ENCODE peak calls at places on chromosome 11, in nine cellular contexts. A is psoas muscle, K is heart left ventricle, N is fibroblast of lung, I is kidney epithelial cell, T is astrocyte of the spinal cord, D is endothelial cell of umbilical vein, R is lower lobe of right lung, C is HepG2. J is an unnamed sample.

GRCh38 chr11:104883342-104883741 is 14.9 kb downstream of the CASP12 start:
- DNase-seq in T (no peak), I (no peak), C (no peak), N (no peak), D (no peak), R (no peak), A (no peak), K (no peak), J (no peak)

GRCh38 chr11:124086447-124086846 is 28.8 kb upstream of the VWA5A start:
- DNase-seq in A (no peak), T (peak), N (no peak), D (no peak), I (no peak), R (no peak), C (no peak), K (no peak), J (no peak)

GRCh38 chr11:26332572-26332915 is 614 bp downstream of the ANO3 start:
- DNase-seq in A (no peak), I (no peak), K (no peak), C (no peak), N (peak), D (no peak), T (no peak), R (no peak), J (peak)

GRCh38 chr11:377174-377865 is 8.0 kb downstream of the B4GALNT4 start:
- DNase-seq in D (no peak), A (no peak), K (no peak), N (no peak), C (no peak), T (no peak), I (no peak), R (no peak), J (no peak)

GRCh38 chr11:65043881-65044501 is 3.0 kb downstream of the SAC3D1 start:
- DNase-seq in I (no peak), D (no peak), N (peak), T (no peak), K (peak), R (peak), A (peak), C (no peak), J (peak)

GRCh38 chr11:73085189-73085875 is 56.8 kb downstream of the FCHSD2 start:
- DNase-seq in C (peak), N (peak), D (no peak), R (no peak), T (peak), K (no peak), A (no peak), I (peak), J (peak)

GRCh38 chr11:92480519-92480918 is 255.9 kb downstream of the FAT3 start:
- DNase-seq in T (peak), K (no peak), D (no peak), C (no peak), A (no peak), I (no peak), R (no peak), N (peak), J (peak)

GRCh38 chr11:47384498-47384897 is 6.2 kb upstream of the SPI1 start:
- DNase-seq in R (no peak), A (no peak), C (no peak), I (no peak), K (no peak), D (no peak), N (no peak), T (no peak), J (no peak)

GRCh38 chr11:105524286-105524685 is 85.6 kb upstream of the GRIA4 start:
- DNase-seq in R (no peak), K (no peak), D (no peak), A (no peak), T (no peak), I (no peak), C (no peak), N (no peak), J (no peak)

GRCh38 chr11:125625225-125625593 is 246 bp downstream of the CHEK1 start:
- DNase-seq in K (no peak), D (no peak), N (no peak), C (no peak), R (no peak), I (no peak), T (no peak), A (no peak), J (no peak)

GRCh38 chr11:83303358-83303757 is 17.2 kb upstream of the CCDC90B start:
- DNase-seq in K (no peak), D (no peak), A (no peak), N (no peak), I (no peak), C (no peak), T (no peak), R (no peak), J (no peak)

GRCh38 chr11:19715373-19715772 is 2.7 kb downstream of the NAV2 start:
- DNase-seq in K (peak), A (no peak), I (peak), D (peak), T (peak), R (no peak), C (no peak), N (peak), J (peak)

GRCh38 chr11:132579686-132580085 is 952.6 kb downstream of the OPCML start:
- DNase-seq in C (no peak), K (no peak), T (no peak), I (no peak), D (no peak), N (no peak), R (no peak), A (no peak), J (no peak)

GRCh38 chr11:114135737-114136151 is 76.2 kb downstream of the ZBTB16 start:
- DNase-seq in C (no peak), K (no peak), T (peak), N (peak), I (no peak), R (no peak), A (no peak), D (no peak), J (peak)

GRCh38 chr11:130125638-130126037 is 33.9 kb upstream of the ST14 start:
- DNase-seq in I (no peak), D (no peak), T (no peak), R (no peak), C (no peak), N (no peak), A (no peak), K (no peak), J (no peak)

GRCh38 chr11:3189193-3189843 is 24.2 kb upstream of the OSBPL5 start:
- DNase-seq in I (no peak), R (no peak), A (peak), C (no peak), N (no peak), T (no peak), D (no peak), K (peak), J (no peak)

GRCh38 chr11:119094816-119095065 is 6.9 kb downstream of the DPAGT1 start:
- DNase-seq in D (peak), A (peak), R (peak), K (peak), I (no peak), C (peak), T (peak), N (peak), J (peak)

GRCh38 chr11:7665473-7666291 is 7.6 kb downstream of the CYB5R2 start:
- DNase-seq in N (peak), K (peak), D (peak), A (peak), C (peak), I (peak), R (peak), T (peak), J (peak)

GRCh38 chr11:12179019-12179418 is 68.6 kb downstream of the MICAL2 start:
- DNase-seq in A (no peak), N (no peak), K (no peak), R (peak), T (no peak), I (no peak), D (no peak), C (no peak), J (no peak)

GRCh38 chr11:33802414-33802950 is 28.2 kb upstream of the FBXO3 start:
- DNase-seq in T (peak), A (peak), R (no peak), C (peak), N (peak), I (peak), K (peak), D (peak), J (peak)

GRCh38 chr11:131042041-131042390 is 125.7 kb upstream of the SNX19 start:
- DNase-seq in I (no peak), A (no peak), N (no peak), C (no peak), K (no peak), D (no peak), T (no peak), R (no peak), J (no peak)

GRCh38 chr11:36333897-36334296 is 37.8 kb downstream of the PRR5L start:
- DNase-seq in A (no peak), N (peak), D (peak), C (no peak), T (peak), K (no peak), R (no peak), I (no peak), J (peak)

GRCh38 chr11:13720940-13721339 is 52.5 kb downstream of the FAR1 start:
- DNase-seq in T (no peak), R (no peak), D (peak), K (no peak), I (no peak), N (no peak), C (no peak), A (no peak), J (peak)

GRCh38 chr11:62896049-62896448 is 15.4 kb downstream of the SLC3A2 start:
- DNase-seq in T (no peak), A (no peak), K (peak), N (no peak), R (no peak), I (no peak), C (no peak), D (peak), J (no peak)

GRCh38 chr11:26960265-26960664 is 33.6 kb upstream of the FIBIN start:
- DNase-seq in I (no peak), N (peak), K (no peak), A (no peak), R (no peak), C (no peak), D (no peak), T (no peak), J (peak)

GRCh38 chr11:26228778-26229177 is 103.2 kb upstream of the ANO3 start:
- DNase-seq in D (peak), A (no peak), R (no peak), I (no peak), K (no peak), N (peak), C (no peak), T (peak), J (peak)

GRCh38 chr11:67053896-67054850 is 2.5 kb upstream of the RHOD start:
- DNase-seq in T (peak), N (peak), D (peak), A (peak), R (no peak), C (peak), I (no peak), K (peak), J (peak)
- TF ChIP-seq CTCF in T (peak), N (peak), D (peak), A (peak), R (peak), C (peak), I (peak), K (peak), J (peak)

DNA sequence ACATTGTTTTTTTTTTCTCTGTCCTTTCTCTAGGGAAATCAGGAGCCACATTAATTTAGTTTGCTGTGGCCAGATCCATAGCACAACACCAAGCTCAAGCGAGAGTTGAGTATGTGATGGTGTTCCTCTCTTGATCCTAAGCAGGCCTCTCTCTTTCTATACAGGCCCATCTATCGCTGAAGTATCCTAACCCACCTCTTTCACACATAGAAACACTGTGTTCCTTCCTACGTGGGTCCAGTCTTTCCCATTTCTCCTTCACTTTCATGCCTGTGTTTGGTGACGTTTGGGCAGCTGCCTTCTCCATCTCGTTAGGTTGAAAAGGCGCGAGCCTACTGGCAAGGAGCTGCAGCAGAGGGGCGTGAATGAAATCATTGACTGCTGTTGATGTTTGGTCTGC is 2.4 kb downstream of the PACS1 start:
- DNase-seq in I (no peak), C (no peak), K (no peak), A (no peak), R (no peak), T (no peak), D (no peak), N (no peak), J (no peak)
- H3K4me3 ChIP-seq in I (no peak), C (no peak), K (no peak), A (no peak), R (no peak), T (no peak), D (no peak), N (no peak), J (no peak)

DNA sequence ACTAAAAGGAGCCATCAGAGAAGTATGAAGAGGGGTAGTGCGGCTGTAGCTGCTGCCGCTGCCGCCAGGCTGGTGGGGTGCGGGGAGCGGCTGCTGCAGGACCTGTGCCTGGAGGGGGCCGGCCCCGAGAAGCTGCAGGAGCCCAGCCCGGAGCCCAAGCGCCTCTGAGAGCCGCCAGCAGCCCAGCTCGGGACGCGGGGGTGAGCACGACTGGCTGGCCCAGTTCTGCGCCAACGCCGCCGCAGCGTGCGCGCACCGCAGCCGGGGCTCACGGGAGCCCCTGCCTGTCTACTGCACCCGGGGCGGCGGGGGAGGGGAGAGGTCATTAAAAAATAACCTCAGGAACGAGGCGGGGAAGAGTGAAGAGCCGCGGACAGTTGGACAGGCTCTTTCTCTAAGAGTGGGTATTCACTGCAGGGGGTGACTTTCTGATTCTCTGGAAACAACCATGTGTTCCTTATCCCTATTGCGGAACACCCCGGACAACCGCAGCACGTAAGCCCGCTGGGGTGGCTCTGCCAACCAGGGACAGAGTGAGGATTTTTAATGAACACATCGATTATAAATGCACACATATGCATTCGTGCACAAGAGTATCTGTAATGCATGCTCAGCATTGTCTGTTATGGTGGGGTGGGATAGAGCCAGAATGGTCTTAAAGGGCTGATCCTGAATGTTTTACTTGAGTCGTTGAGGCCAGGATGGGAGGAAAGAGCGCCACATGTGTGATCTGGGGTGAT is 459 bp downstream of the GAS2 start:
- DNase-seq in D (peak), I (no peak), K (peak), C (peak), R (peak), N (peak), A (peak), T (peak), J (peak)
- TF ChIP-seq CTCF in D (no peak), I (no peak), K (no peak), C (peak), R (no peak), N (no peak), A (no peak), T (no peak), J (peak)

DNA sequence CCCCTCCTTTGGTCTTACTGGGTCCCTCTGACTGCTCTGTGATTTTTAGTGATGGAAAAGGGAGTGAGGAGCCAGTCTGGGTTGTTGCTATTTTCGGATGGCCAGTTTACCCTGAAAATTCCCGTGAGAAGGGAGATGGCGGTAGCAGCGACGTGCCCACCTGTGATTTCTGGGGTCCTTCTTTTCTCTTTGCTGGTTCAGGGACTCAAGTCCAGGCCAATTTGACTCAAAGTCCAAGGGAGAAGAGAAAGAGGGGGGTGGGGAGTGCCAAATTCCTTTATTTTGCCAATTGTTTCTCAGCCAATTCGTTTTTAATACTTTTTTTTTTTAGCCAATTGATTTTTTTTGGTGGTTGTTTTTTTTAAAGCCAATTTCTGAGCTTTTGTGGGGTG is 7.0 kb downstream of the IGF2 start:
- DNase-seq in K (no peak), N (no peak), R (no peak), C (no peak), T (no peak), A (peak), D (no peak), I (no peak), J (no peak)
- H3K4me3 ChIP-seq in K (no peak), N (no peak), R (no peak), C (no peak), T (no peak), A (no peak), D (no peak), I (no peak), J (no peak)

GRCh38 chr11:111426615-111427014 is 47.5 kb upstream of the POU2AF1 start:
- DNase-seq in K (no peak), D (no peak), N (no peak), A (no peak), C (no peak), R (no peak), T (no peak), I (no peak), J (no peak)

GRCh38 chr11:111422494-111423249 is 43.6 kb upstream of the POU2AF1 start:
- DNase-seq in C (peak), D (no peak), R (peak), T (peak), I (no peak), N (peak), A (peak), K (no peak), J (peak)

GRCh38 chr11:111421251-111421650 is 42.2 kb upstream of the POU2AF1 start:
- DNase-seq in I (no peak), D (no peak), N (no peak), K (no peak), C (no peak), R (no peak), A (no peak), T (no peak), J (no peak)

GRCh38 chr11:111419641-111420327 is 40.7 kb upstream of the POU2AF1 start:
- DNase-seq in D (no peak), N (no peak), T (no peak), K (no peak), R (no peak), I (no peak), C (no peak), A (peak), J (no peak)

GRCh38 chr11:111423250-111423615 is 44.2 kb upstream of the POU2AF1 start:
- DNase-seq in N (no peak), K (no peak), T (no peak), C (no peak), D (no peak), R (no peak), I (no peak), A (no peak), J (no peak)
- TF ChIP-seq CTCF in N (no peak), K (no peak), T (no peak), C (no peak), D (no peak), R (no peak), I (no peak), A (no peak), J (no peak)

DNA sequence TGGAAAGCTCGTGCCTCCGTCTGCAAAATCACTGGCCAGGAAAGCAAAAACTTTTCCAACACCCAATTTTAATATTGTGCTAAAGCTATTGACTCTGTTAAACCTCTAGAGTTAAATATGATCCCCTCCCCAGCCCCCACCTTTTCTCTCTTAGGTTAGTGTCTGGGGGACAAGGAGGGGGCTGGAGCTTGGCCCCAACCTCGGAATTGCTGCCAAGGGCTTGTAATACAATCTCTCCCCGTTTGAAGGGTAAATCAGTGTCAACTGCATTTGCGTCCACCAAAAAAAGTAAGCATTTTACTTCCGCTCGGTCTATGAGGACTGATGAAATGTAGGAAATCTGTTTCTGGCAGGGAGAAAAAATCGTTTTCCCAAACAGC is at the start of gene GAS2:
- DNase-seq in R (no peak), D (no peak), K (no peak), C (no peak), A (no peak), T (no peak), N (no peak), I (no peak), J (no peak)
- H3K4me3 ChIP-seq in R (peak), D (no peak), K (peak), C (peak), A (peak), T (peak), N (peak), I (peak), J (peak)